ENCODE peak calls at places on chromosomes 11 and 22, in seven cellular contexts. G is nephron progenitor cell; Q is D341Med; U is activated CD8-positive, alpha-beta memory T cell treated with anti-CD3 and anti-CD28 coated beads for 48 hours; O is activated CD4-positive, CD25-positive, alpha-beta regulatory T cell; F is brain microvascular endothelial cell; V is M059J. L is an unnamed sample.

GRCh38 chr11:86577663-86578636 is 94.5 kb downstream of the ME3 start:
- DNase-seq in G (no peak), Q (no peak), U (no peak), O (no peak), F (peak), V (peak), L (peak)

GRCh38 chr22:17990167-17990566 is 34.2 kb downstream of the MICAL3 start:
- DNase-seq in G (no peak), Q (no peak), U (no peak), O (no peak), F (peak), V (peak), L (no peak)

GRCh38 chr11:62269654-62270278 is at the start of gene SCGB2A2:
- DNase-seq in G (no peak), Q (peak), U (no peak), O (no peak), F (no peak), V (peak), L (no peak)

GRCh38 chr22:48332438-48333322 is 1495.0 kb downstream of the BRD1 start:
- DNase-seq in G (no peak), Q (no peak), U (no peak), O (no peak), F (no peak), V (no peak), L (peak)

GRCh38 chr22:18998998-18999397 is 62.9 kb upstream of the PRODH start:
- DNase-seq in G (peak), Q (no peak), U (no peak), O (no peak), F (no peak), V (no peak), L (no peak)

GRCh38 chr22:33785283-33785991 is 134.8 kb downstream of the LARGE1 start:
- DNase-seq in G (no peak), Q (no peak), U (no peak), O (no peak), F (peak), V (peak), L (no peak)

GRCh38 chr11:79081441-79082124 is 359.2 kb downstream of the TENM4 start:
- DNase-seq in G (no peak), Q (no peak), U (no peak), O (no peak), F (peak), V (no peak), L (no peak)

GRCh38 chr22:45460288-45461109 is 42.2 kb upstream of the FBLN1 start:
- DNase-seq in G (no peak), Q (no peak), U (no peak), O (no peak), F (no peak), V (no peak), L (no peak)

GRCh38 chr11:35550374-35551036 is 25.1 kb upstream of the PAMR1 start:
- DNase-seq in G (no peak), Q (no peak), U (no peak), O (no peak), F (peak), V (peak), L (no peak)

GRCh38 chr22:30889996-30890480 is 78.5 kb downstream of the MORC2 start:
- DNase-seq in G (no peak), Q (peak), U (no peak), O (no peak), F (no peak), V (no peak), L (no peak)

GRCh38 chr11:59680287-59681154 is 11.7 kb upstream of the PATL1 start:
- DNase-seq in G (peak), Q (peak), U (peak), O (peak), F (peak), V (peak), L (peak)

GRCh38 chr11:108970221-108970991 is 305.5 kb downstream of the DDX10 start:
- DNase-seq in G (no peak), Q (no peak), U (no peak), O (no peak), F (no peak), V (no peak), L (no peak)

GRCh38 chr11:100830978-100831732 is 144.1 kb downstream of the ARHGAP42 start:
- DNase-seq in G (no peak), Q (no peak), U (no peak), O (no peak), F (peak), V (peak), L (no peak)

GRCh38 chr22:41564563-41564962 is 3.8 kb downstream of the CSDC2 start:
- DNase-seq in G (no peak), Q (no peak), U (no peak), O (no peak), F (no peak), V (peak), L (no peak)

GRCh38 chr11:36191941-36192340 is 97.3 kb downstream of the COMMD9 start:
- DNase-seq in G (no peak), Q (no peak), U (no peak), O (no peak), F (no peak), V (no peak), L (no peak)

GRCh38 chr11:8792636-8793035 is 110.0 kb downstream of the RPL27A start:
- DNase-seq in G (no peak), Q (no peak), U (no peak), O (no peak), F (no peak), V (no peak), L (no peak)

GRCh38 chr11:2769779-2770555 is 70.2 kb upstream of the KCNQ1OT1 start:
- DNase-seq in G (no peak), Q (peak), U (no peak), O (no peak), F (no peak), V (no peak), L (peak)

GRCh38 chr11:386483-386882 is 7.5 kb upstream of the PKP3 start:
- DNase-seq in G (no peak), Q (no peak), U (no peak), O (no peak), F (no peak), V (no peak), L (no peak)

GRCh38 chr22:47171441-47172221 is 409.2 kb downstream of the TBC1D22A start:
- DNase-seq in G (no peak), Q (no peak), U (no peak), O (no peak), F (no peak), V (no peak), L (peak)

GRCh38 chr11:123653405-123653996 is 923 bp downstream of the SCN3B start:
- DNase-seq in G (no peak), Q (no peak), U (no peak), O (no peak), F (no peak), V (no peak), L (no peak)

GRCh38 chr11:100889758-100890157 is 202.7 kb downstream of the ARHGAP42 start:
- DNase-seq in G (no peak), Q (no peak), U (no peak), O (no peak), F (no peak), V (no peak), L (no peak)

GRCh38 chr11:71418643-71419042 is 29.6 kb downstream of the DHCR7 start:
- DNase-seq in G (no peak), Q (no peak), U (no peak), O (no peak), F (no peak), V (no peak), L (peak)

GRCh38 chr11:120079750-120080610 is 57.9 kb downstream of the TRIM29 start:
- DNase-seq in G (no peak), Q (peak), U (no peak), O (no peak), F (no peak), V (no peak), L (no peak)

GRCh38 chr11:73226297-73227006 is 8.4 kb downstream of the P2RY2 start:
- DNase-seq in G (peak), Q (no peak), U (no peak), O (no peak), F (no peak), V (no peak), L (peak)

GRCh38 chr11:11992257-11992690 is 16.2 kb downstream of the DKK3 start:
- DNase-seq in G (no peak), Q (no peak), U (no peak), O (no peak), F (peak), V (peak), L (no peak)

GRCh38 chr11:5129457-5129877 is 8.7 kb downstream of the OR52A5 start:
- DNase-seq in G (no peak), Q (no peak), U (no peak), O (no peak), F (peak), V (peak), L (no peak)

GRCh38 chr11:58805065-58805464 is 39.4 kb downstream of the GLYATL2 start:
- DNase-seq in G (no peak), Q (no peak), U (no peak), O (no peak), F (no peak), V (peak), L (no peak)

GRCh38 chr11:54944211-54944610 is 237.6 kb downstream of the OR4A5 start:
- DNase-seq in G (no peak), Q (no peak), U (no peak), O (no peak), F (no peak), V (no peak), L (no peak)

GRCh38 chr11:10294289-10294953 is 402 bp upstream of the SBF2 start:
- DNase-seq in G (peak), Q (peak), U (no peak), O (no peak), F (peak), V (peak), L (peak)

GRCh38 chr11:88355887-88356286 is 18.4 kb upstream of the CTSC start:
- DNase-seq in G (no peak), Q (no peak), U (no peak), O (no peak), F (no peak), V (no peak), L (no peak)

GRCh38 chr11:57641426-57641825 is 8.3 kb downstream of the YPEL4 start:
- DNase-seq in G (no peak), Q (peak), U (no peak), O (no peak), F (peak), V (peak), L (no peak)

GRCh38 chr22:29625090-29625825 is 21.8 kb downstream of the NF2 start:
- DNase-seq in G (peak), Q (peak), U (no peak), O (no peak), F (peak), V (peak), L (peak)

GRCh38 chr11:126993599-126993998 is 7.0 kb downstream of the KIRREL3 start:
- DNase-seq in G (no peak), Q (no peak), U (no peak), O (no peak), F (no peak), V (peak), L (no peak)

GRCh38 chr11:117535201-117535869 is 207.7 kb downstream of the CEP164 start:
- DNase-seq in G (no peak), Q (no peak), U (no peak), O (no peak), F (no peak), V (no peak), L (no peak)

GRCh38 chr11:74257934-74258553 is 53.4 kb downstream of the P4HA3 start:
- DNase-seq in G (no peak), Q (no peak), U (no peak), O (no peak), F (peak), V (no peak), L (no peak)

GRCh38 chr11:8787372-8787771 is 104.8 kb downstream of the RPL27A start:
- DNase-seq in G (no peak), Q (no peak), U (no peak), O (no peak), F (no peak), V (peak), L (no peak)

GRCh38 chr11:10441652-10442503 is 13.2 kb upstream of the AMPD3 start:
- DNase-seq in G (no peak), Q (no peak), U (no peak), O (no peak), F (no peak), V (peak), L (no peak)

GRCh38 chr22:29339381-29340235 is 24.1 kb upstream of the RASL10A start:
- DNase-seq in G (no peak), Q (no peak), U (no peak), O (no peak), F (no peak), V (no peak), L (no peak)

GRCh38 chr11:130611791-130612251 is 163.4 kb downstream of the ADAMTS15 start:
- DNase-seq in G (no peak), Q (no peak), U (no peak), O (no peak), F (peak), V (peak), L (no peak)